ENCODE peak calls at places on chromosome 7, in four cellular contexts. One of them, this sample, is unnamed.

GRCh38 chr7:53520841-53521240 is 485.4 kb downstream of the POM121L12 start:
- DNase-seq in SK-N-SH: no peak
- DNase-seq in K562: no peak
- DNase-seq in H1: no peak
- DNase-seq in this sample: no peak

GRCh38 chr7:96320437-96320836 is 1.5 kb downstream of the SLC25A13 start:
- DNase-seq in SK-N-SH: no peak
- DNase-seq in K562: no peak
- DNase-seq in H1: no peak
- DNase-seq in this sample: no peak

GRCh38 chr7:78226059-78226658 is 427.6 kb downstream of the PHTF2 start:
- DNase-seq in SK-N-SH: peak
- DNase-seq in K562: peak
- DNase-seq in H1: peak
- DNase-seq in this sample: peak

GRCh38 chr7:158613481-158613880 is 25.9 kb upstream of the PTPRN2 start:
- DNase-seq in SK-N-SH: no peak
- DNase-seq in K562: no peak
- DNase-seq in H1: no peak
- DNase-seq in this sample: no peak

GRCh38 chr7:101563198-101563901 is 65.7 kb downstream of the MYL10 start:
- DNase-seq in SK-N-SH: no peak
- DNase-seq in K562: no peak
- DNase-seq in H1: no peak
- DNase-seq in this sample: no peak

GRCh38 chr7:28983396-28984190 is 25.5 kb upstream of the TRIL start:
- DNase-seq in SK-N-SH: peak
- DNase-seq in K562: no peak
- DNase-seq in H1: no peak
- DNase-seq in this sample: no peak

GRCh38 chr7:115009736-115010435 is 88.0 kb downstream of the MDFIC start:
- DNase-seq in SK-N-SH: no peak
- DNase-seq in K562: no peak
- DNase-seq in H1: no peak
- DNase-seq in this sample: no peak

GRCh38 chr7:149797771-149798170 is 24.4 kb upstream of the ZNF467 start:
- DNase-seq in SK-N-SH: no peak
- DNase-seq in K562: no peak
- DNase-seq in H1: no peak
- DNase-seq in this sample: no peak

GRCh38 chr7:112982441-112983063 is 104.1 kb downstream of the GPR85 start:
- DNase-seq in SK-N-SH: no peak
- DNase-seq in K562: no peak
- DNase-seq in H1: no peak
- DNase-seq in this sample: no peak

GRCh38 chr7:148567524-148567923 is 23.0 kb upstream of the C7orf33 start:
- DNase-seq in SK-N-SH: no peak
- DNase-seq in K562: no peak
- DNase-seq in H1: no peak
- DNase-seq in this sample: no peak

GRCh38 chr7:129008645-129009414 is 46.1 kb downstream of the TNPO3 start:
- DNase-seq in SK-N-SH: no peak
- DNase-seq in K562: no peak
- DNase-seq in H1: no peak
- DNase-seq in this sample: no peak

GRCh38 chr7:45869426-45869825 is 3.5 kb downstream of the CCDC201 start:
- DNase-seq in SK-N-SH: no peak
- DNase-seq in K562: no peak
- DNase-seq in H1: no peak
- DNase-seq in this sample: no peak

GRCh38 chr7:24035653-24036414 is 248.2 kb upstream of the NPY start:
- DNase-seq in SK-N-SH: no peak
- DNase-seq in K562: no peak
- DNase-seq in H1: no peak
- DNase-seq in this sample: no peak

GRCh38 chr7:2609001-2609411 is 22.8 kb upstream of the TTYH3 start:
- DNase-seq in SK-N-SH: peak
- DNase-seq in K562: peak
- DNase-seq in H1: no peak
- DNase-seq in this sample: peak

GRCh38 chr7:80330434-80330833 is 181.4 kb downstream of the GNAT3 start:
- DNase-seq in SK-N-SH: no peak
- DNase-seq in K562: no peak
- DNase-seq in H1: no peak
- DNase-seq in this sample: no peak

GRCh38 chr7:92790987-92791386 is 45.4 kb downstream of the CDK6 start:
- DNase-seq in SK-N-SH: no peak
- DNase-seq in K562: no peak
- DNase-seq in H1: no peak
- DNase-seq in this sample: no peak

GRCh38 chr7:2004841-2005351 is 227.8 kb downstream of the MAD1L1 start:
- DNase-seq in SK-N-SH: no peak
- DNase-seq in K562: no peak
- DNase-seq in H1: peak
- DNase-seq in this sample: peak

GRCh38 chr7:46179211-46179610 is 258.1 kb upstream of the IGFBP3 start:
- DNase-seq in SK-N-SH: no peak
- DNase-seq in K562: no peak
- DNase-seq in H1: no peak
- DNase-seq in this sample: no peak

GRCh38 chr7:149147730-149148653 is 739 bp downstream of the ZNF398 start:
- DNase-seq in SK-N-SH: peak
- DNase-seq in K562: peak
- DNase-seq in H1: peak
- DNase-seq in this sample: peak

GRCh38 chr7:96085953-96086352 is 235.9 kb downstream of the SLC25A13 start:
- DNase-seq in SK-N-SH: no peak
- DNase-seq in K562: no peak
- DNase-seq in H1: no peak
- DNase-seq in this sample: no peak

GRCh38 chr7:4239991-4240812 is 441.9 kb upstream of the FOXK1 start:
- DNase-seq in SK-N-SH: peak
- DNase-seq in K562: no peak
- DNase-seq in H1: no peak
- DNase-seq in this sample: no peak

GRCh38 chr7:128734777-128735342 is 4.3 kb upstream of the CALU start:
- DNase-seq in SK-N-SH: no peak
- DNase-seq in K562: peak
- DNase-seq in H1: no peak
- DNase-seq in this sample: no peak

GRCh38 chr7:128201690-128202085 is 39.4 kb upstream of the LEP start:
- DNase-seq in SK-N-SH: peak
- DNase-seq in K562: no peak
- DNase-seq in H1: no peak
- DNase-seq in this sample: no peak

GRCh38 chr7:148156248-148156647 is 434.3 kb upstream of the C7orf33 start:
- DNase-seq in SK-N-SH: no peak
- DNase-seq in K562: no peak
- DNase-seq in H1: no peak
- DNase-seq in this sample: no peak

GRCh38 chr7:42070068-42070467 is 166.9 kb downstream of the GLI3 start:
- DNase-seq in SK-N-SH: no peak
- DNase-seq in K562: no peak
- DNase-seq in H1: no peak
- DNase-seq in this sample: no peak

GRCh38 chr7:75565129-75565528 is 73.0 kb downstream of the SPDYE5 start:
- DNase-seq in SK-N-SH: peak
- DNase-seq in K562: no peak
- DNase-seq in H1: no peak
- DNase-seq in this sample: no peak
- TF ChIP-seq TEAD4 in SK-N-SH: peak
- TF ChIP-seq TEAD4 in K562: no peak
- TF ChIP-seq TEAD4 in H1: no peak
- TF ChIP-seq TEAD4 in this sample: no peak

GRCh38 chr7:31493714-31494181 is 20.1 kb upstream of the ITPRID1 start:
- DNase-seq in SK-N-SH: no peak
- DNase-seq in K562: no peak
- DNase-seq in H1: no peak
- DNase-seq in this sample: no peak

GRCh38 chr7:31487071-31487470 is 26.8 kb upstream of the ITPRID1 start:
- DNase-seq in SK-N-SH: no peak
- DNase-seq in K562: no peak
- DNase-seq in H1: no peak
- DNase-seq in this sample: no peak

GRCh38 chr7:31492086-31492485 is 21.8 kb upstream of the ITPRID1 start:
- DNase-seq in SK-N-SH: no peak
- DNase-seq in K562: no peak
- DNase-seq in H1: no peak
- DNase-seq in this sample: no peak

GRCh38 chr7:31487476-31487875 is 26.4 kb upstream of the ITPRID1 start:
- DNase-seq in SK-N-SH: no peak
- DNase-seq in K562: no peak
- DNase-seq in H1: no peak
- DNase-seq in this sample: no peak

DNA sequence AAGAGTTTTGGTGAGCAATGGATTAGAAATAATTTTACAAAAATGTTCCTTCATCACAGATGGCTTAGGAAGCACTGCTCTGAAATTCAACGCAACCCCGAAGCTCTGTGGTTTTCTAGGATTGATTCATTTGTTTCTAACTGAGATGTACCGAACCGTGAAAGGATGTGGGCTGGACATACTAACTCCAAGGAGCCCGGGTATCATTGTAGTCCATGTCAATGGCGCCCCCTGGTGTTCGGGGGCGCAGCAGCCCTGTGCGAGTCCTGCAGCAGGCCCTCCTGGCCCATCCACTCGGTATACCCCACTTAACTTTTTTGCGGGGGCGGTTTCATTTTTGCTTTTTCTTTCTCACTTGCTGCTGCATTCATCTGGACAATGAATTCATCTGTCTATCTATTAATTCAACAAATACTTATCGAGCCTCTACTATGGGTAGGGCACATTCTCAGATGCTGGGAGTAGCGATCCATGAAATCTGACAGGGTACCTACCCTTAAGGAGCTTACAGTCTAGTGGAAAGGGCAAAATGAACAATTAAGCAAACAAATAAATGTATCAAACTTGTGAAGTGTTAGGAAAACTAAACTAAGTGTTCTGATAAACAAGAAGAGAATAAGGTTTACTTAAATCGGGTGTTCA is 25.2 kb upstream of the ITPRID1 start:
- DNase-seq in SK-N-SH: peak
- DNase-seq in K562: peak
- DNase-seq in H1: peak
- DNase-seq in this sample: peak
- TF ChIP-seq TEAD4 in SK-N-SH: no peak
- TF ChIP-seq TEAD4 in K562: no peak
- TF ChIP-seq TEAD4 in H1: no peak
- TF ChIP-seq TEAD4 in this sample: no peak

GRCh38 chr7:22810843-22811242 is 11.8 kb downstream of the TOMM7 start:
- DNase-seq in SK-N-SH: no peak
- DNase-seq in K562: no peak
- DNase-seq in H1: no peak
- DNase-seq in this sample: no peak

GRCh38 chr7:22811746-22812280 is 10.8 kb downstream of the TOMM7 start:
- DNase-seq in SK-N-SH: no peak
- DNase-seq in K562: no peak
- DNase-seq in H1: no peak
- DNase-seq in this sample: no peak

GRCh38 chr7:22809902-22810642 is 12.6 kb downstream of the TOMM7 start:
- DNase-seq in SK-N-SH: no peak
- DNase-seq in K562: no peak
- DNase-seq in H1: no peak
- DNase-seq in this sample: no peak

GRCh38 chr7:22812350-22812749 is 10.3 kb downstream of the TOMM7 start:
- DNase-seq in SK-N-SH: no peak
- DNase-seq in K562: no peak
- DNase-seq in H1: no peak
- DNase-seq in this sample: no peak

DNA sequence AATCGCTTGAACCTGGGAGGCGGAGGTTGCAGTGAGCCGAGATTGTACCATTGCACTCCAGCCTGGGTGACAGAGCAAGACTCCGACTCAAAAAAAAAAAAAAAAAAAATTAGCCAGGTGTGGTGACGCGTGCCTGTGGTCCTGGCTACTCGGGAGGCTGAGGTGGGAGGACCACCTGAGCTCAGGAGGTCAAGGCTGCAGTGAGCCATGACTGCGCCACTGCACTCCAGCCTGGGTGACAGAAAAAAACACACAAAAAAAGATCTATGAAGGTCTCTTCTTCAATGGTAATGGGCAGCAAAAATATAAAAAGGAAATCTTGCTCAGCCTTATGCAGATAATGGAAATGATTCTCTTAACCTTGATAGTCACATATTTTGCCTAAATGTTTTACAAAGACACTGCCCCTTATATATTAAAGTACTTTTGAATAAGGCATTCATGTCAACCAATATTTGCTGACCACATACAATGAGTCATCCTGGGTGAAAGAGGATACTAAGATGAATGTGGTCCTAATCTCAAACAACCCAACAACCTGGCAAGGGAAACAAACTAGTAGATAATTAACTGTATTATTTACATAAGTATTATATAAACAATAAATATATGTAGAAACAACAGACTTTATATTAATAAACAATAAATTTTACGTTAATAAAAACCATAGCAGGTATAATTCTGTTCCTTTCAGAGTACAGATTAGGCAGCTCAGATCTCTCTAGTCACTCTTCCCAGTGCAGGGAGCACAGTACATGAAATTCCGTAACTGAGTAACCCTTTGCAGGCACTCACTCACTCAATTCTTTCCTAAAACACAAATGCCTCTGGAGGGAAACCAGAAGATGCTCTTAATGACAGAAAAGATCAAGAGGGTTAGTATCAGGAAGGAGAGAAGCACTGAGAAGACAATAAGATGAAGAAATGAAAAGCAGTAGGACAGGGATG is 8.1 kb downstream of the TOMM7 start:
- DNase-seq in SK-N-SH: no peak
- DNase-seq in K562: no peak
- DNase-seq in H1: no peak
- DNase-seq in this sample: no peak
- TF ChIP-seq TEAD4 in SK-N-SH: no peak
- TF ChIP-seq TEAD4 in K562: no peak
- TF ChIP-seq TEAD4 in H1: no peak
- TF ChIP-seq TEAD4 in this sample: no peak

GRCh38 chr7:30040938-30041337 is 12.7 kb downstream of the PLEKHA8 start:
- DNase-seq in SK-N-SH: no peak
- DNase-seq in K562: no peak
- DNase-seq in H1: no peak
- DNase-seq in this sample: no peak
- TF ChIP-seq TEAD4 in SK-N-SH: no peak
- TF ChIP-seq TEAD4 in K562: no peak
- TF ChIP-seq TEAD4 in H1: no peak
- TF ChIP-seq TEAD4 in this sample: no peak